ENCODE peak calls at places on chromosome 1, in seven cellular contexts. F is stomach, H is upper lobe of left lung, Q is heart left ventricle, I is K562, U is breast epithelium, M is uterus. R is an unnamed sample.
A peak's percentile ranks its signal among the peaks of the same experiment; 100 is the strongest.

GRCh38 chr1:15595809-15596730 is 11.2 kb upstream of the AGMAT start:
- DNase-seq in F (no peak), H (no peak), Q (no peak), I (no peak), U (no peak), M (no peak), R (no peak)

GRCh38 chr1:185154912-185155513 is 1.7 kb downstream of the TRMT1L start:
- DNase-seq in F (no peak), H (no peak), Q (no peak), I (peak; percentile 27), U (no peak), M (no peak), R (no peak)

GRCh38 chr1:159014851-159015250 is 5.1 kb downstream of the IFI16 start:
- DNase-seq in F (no peak), H (no peak), Q (no peak), I (no peak), U (no peak), M (no peak), R (no peak)

GRCh38 chr1:13893456-13893855 is 193.5 kb downstream of the PRDM2 start:
- DNase-seq in F (no peak), H (no peak), Q (no peak), I (no peak), U (no peak), M (no peak), R (no peak)

GRCh38 chr1:212918751-212919150 is 31.6 kb upstream of the VASH2 start:
- DNase-seq in F (no peak), H (no peak), Q (no peak), I (no peak), U (no peak), M (no peak), R (no peak)

GRCh38 chr1:90371106-90371813 is 345.8 kb downstream of the BARHL2 start:
- DNase-seq in F (no peak), H (no peak), Q (no peak), I (no peak), U (no peak), M (no peak), R (no peak)

GRCh38 chr1:91526496-91526895 is 25.8 kb downstream of the CDC7 start:
- DNase-seq in F (no peak), H (no peak), Q (no peak), I (no peak), U (no peak), M (no peak), R (no peak)

GRCh38 chr1:216212826-216213225 is 210.4 kb downstream of the USH2A start:
- DNase-seq in F (no peak), H (no peak), Q (no peak), I (no peak), U (no peak), M (no peak), R (no peak)

GRCh38 chr1:2583331-2583791 is 3.2 kb upstream of the PRXL2B start:
- DNase-seq in F (no peak), H (no peak), Q (no peak), I (no peak), U (no peak), M (no peak), R (no peak)

GRCh38 chr1:235865565-235866206 is 1.0 kb downstream of the LYST start:
- DNase-seq in F (no peak), H (no peak), Q (no peak), I (no peak), U (no peak), M (no peak), R (no peak)

GRCh38 chr1:55775007-55775406 is 559.8 kb upstream of the USP24 start:
- DNase-seq in F (no peak), H (no peak), Q (no peak), I (no peak), U (no peak), M (no peak), R (no peak)

GRCh38 chr1:100396651-100397050 is 44.3 kb downstream of the CDC14A start:
- DNase-seq in F (no peak), H (no peak), Q (no peak), I (no peak), U (no peak), M (no peak), R (no peak)

GRCh38 chr1:219365435-219365834 is 191.8 kb downstream of the LYPLAL1 start:
- DNase-seq in F (no peak), H (no peak), Q (no peak), I (no peak), U (no peak), M (no peak), R (no peak)

GRCh38 chr1:43053040-43053439 is 94.4 kb upstream of the SLC2A1 start:
- DNase-seq in F (no peak), H (no peak), Q (no peak), I (no peak), U (no peak), M (no peak), R (no peak)

GRCh38 chr1:117860906-117861610 is 68.4 kb downstream of the GDAP2 start:
- DNase-seq in F (no peak), H (no peak), Q (no peak), I (no peak), U (no peak), M (no peak), R (no peak)

GRCh38 chr1:212987702-212988322 is 27.9 kb downstream of the ANGEL2 start:
- DNase-seq in F (no peak), H (no peak), Q (no peak), I (no peak), U (no peak), M (no peak), R (no peak)

GRCh38 chr1:65483993-65484754 is 63.7 kb downstream of the LEPR start:
- DNase-seq in F (peak; percentile 51), H (no peak), Q (no peak), I (no peak), U (no peak), M (no peak), R (no peak)

GRCh38 chr1:21855257-21856096 is 43.4 kb downstream of the LDLRAD2 start:
- DNase-seq in F (no peak), H (no peak), Q (no peak), I (no peak), U (no peak), M (no peak), R (no peak)

GRCh38 chr1:230282157-230282556 is 144.0 kb downstream of the PGBD5 start:
- DNase-seq in F (peak; percentile 40), H (peak; percentile 19), Q (no peak), I (no peak), U (no peak), M (peak; percentile 43), R (no peak)
- TF ChIP-seq POLR2A in F (no peak), H (no peak), Q (no peak), I (no peak), U (no peak), M (no peak), R (no peak)

DNA sequence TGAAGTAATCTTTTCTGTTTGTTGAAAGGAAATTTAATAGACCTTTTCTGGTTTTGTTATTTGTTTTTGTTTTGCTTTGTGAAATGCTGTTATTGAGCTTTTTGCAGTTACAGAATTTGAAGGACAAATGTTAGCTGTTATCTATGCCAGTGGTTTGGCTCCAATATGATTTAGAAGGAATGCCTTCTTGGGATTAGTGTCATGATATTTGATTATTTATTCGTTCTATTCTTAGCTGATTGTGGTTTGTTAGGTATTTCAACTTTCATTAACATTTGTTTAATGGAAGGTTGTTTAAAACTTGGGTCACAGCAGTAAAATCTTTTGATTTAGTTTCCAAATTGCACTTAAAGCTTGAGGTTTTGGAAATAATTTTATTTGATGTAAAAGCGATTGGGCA is 33.5 kb downstream of the ADGRL2 start:
- DNase-seq in F (no peak), H (no peak), Q (no peak), I (no peak), U (no peak), M (no peak), R (no peak)
- H3K4me1 ChIP-seq in F (peaks cover 49% of the 10 kb centered on the region), H (peaks cover 14% of the 10 kb centered on the region), Q (peaks cover 49% of the 10 kb centered on the region), I (no peaks in the 10 kb centered on the region), U (peaks cover 9% of the 10 kb centered on the region), M (no peaks in the 10 kb centered on the region), R (peaks cover 5% of the 10 kb centered on the region)

GRCh38 chr1:96721053-96721381 is 567 bp upstream of the PTBP2 start:
- DNase-seq in F (no peak), H (no peak), Q (no peak), I (no peak), U (no peak), M (no peak), R (no peak)

GRCh38 chr1:96723372-96723771 is 1.8 kb downstream of the PTBP2 start:
- DNase-seq in F (no peak), H (no peak), Q (no peak), I (no peak), U (no peak), M (no peak), R (no peak)

GRCh38 chr1:96722161-96722908 is 751 bp downstream of the PTBP2 start:
- DNase-seq in F (peak; percentile 51), H (peak; percentile 52), Q (peak; percentile 72), I (peak; percentile 78), U (peak; percentile 50), M (peak; percentile 62), R (peak; percentile 43)

DNA sequence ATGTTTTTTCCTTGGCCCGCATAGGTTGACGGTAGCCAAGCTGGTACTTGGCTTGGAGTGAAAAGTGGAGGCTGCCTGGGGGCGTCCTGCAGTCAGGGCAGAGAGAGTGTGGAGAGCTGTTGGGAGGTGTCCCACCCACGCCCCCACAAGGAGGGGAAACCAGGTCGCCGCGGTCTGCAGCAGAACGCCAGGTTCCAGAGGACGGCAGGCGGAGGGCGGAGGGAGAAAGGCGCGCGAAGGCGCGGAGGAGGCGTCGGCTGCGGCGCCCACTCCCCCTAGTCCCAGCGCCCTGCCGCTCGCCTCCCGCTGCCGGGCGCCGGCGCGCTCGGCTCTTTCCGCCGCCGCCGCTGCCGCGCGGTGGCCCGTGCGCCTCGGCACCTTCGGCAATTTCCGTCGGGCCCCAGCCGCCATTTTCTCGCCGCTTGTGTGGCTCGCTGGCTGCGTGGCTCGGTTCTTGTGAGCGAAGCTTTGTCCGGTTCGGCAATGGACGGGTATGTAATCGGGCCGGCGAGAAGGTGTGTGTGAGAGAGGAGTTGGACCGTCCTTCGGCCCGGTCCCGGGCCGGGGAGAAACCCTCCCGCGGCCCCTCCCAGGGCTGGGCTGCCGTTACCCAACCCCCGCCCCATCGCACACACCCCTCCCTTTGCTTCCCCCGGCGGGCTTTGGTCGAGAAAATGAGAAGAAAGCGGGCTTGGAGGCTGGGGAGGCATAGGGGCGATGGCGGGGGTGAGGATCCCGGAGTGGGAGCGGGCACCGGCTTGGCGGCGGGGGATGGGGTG is at the start of gene PTBP2:
- DNase-seq in F (peak; percentile 80), H (peak; percentile 79), Q (peak; percentile 85), I (peak; percentile 87), U (peak; percentile 58), M (peak; percentile 75), R (peak; percentile 63)
- TF ChIP-seq POLR2A in F (peak; percentile 8), H (peak; percentile 36), Q (no peak), I (peak; percentile 83), U (no peak), M (peak; percentile 61), R (peak; percentile 38)

GRCh38 chr1:44776749-44777068 is 1.4 kb downstream of the RPS8 start:
- DNase-seq in F (no peak), H (no peak), Q (no peak), I (no peak), U (no peak), M (no peak), R (no peak)

GRCh38 chr1:44778705-44779576 is 3.6 kb downstream of the RPS8 start:
- DNase-seq in F (no peak), H (no peak), Q (no peak), I (no peak), U (no peak), M (no peak), R (no peak)

GRCh38 chr1:44775930-44776748 is 799 bp downstream of the RPS8 start:
- DNase-seq in F (no peak), H (peak; percentile 44), Q (no peak), I (no peak), U (no peak), M (peak; percentile 36), R (no peak)

GRCh38 chr1:44777547-44777946 is 2.2 kb downstream of the RPS8 start:
- DNase-seq in F (no peak), H (no peak), Q (no peak), I (no peak), U (no peak), M (no peak), R (no peak)

GRCh38 chr1:44777969-44778635 is 2.8 kb downstream of the RPS8 start:
- DNase-seq in F (no peak), H (no peak), Q (no peak), I (no peak), U (no peak), M (no peak), R (no peak)
- H3K4me1 ChIP-seq in F (peaks cover 36% of the 10 kb centered on the region), H (peaks cover 33% of the 10 kb centered on the region), Q (peaks cover 34% of the 10 kb centered on the region), I (peaks cover 13% of the 10 kb centered on the region), U (peaks cover 5% of the 10 kb centered on the region), M (no peaks in the 10 kb centered on the region), R (peaks cover 9% of the 10 kb centered on the region)

R was measured in gastrocnemius medialis.